ENCODE peak calls at places on chromosome 9, in five cellular contexts. D is HAP-1, M is foreskin fibroblast, F is amygdala, X is H1. H is an unnamed sample.

GRCh38 chr9:133370680-133371079 is 5.2 kb downstream of the SURF4 start:
- DNase-seq in M (no peak), D (no peak), F (no peak), X (no peak), H (no peak)

GRCh38 chr9:112555844-112556482 is 69.3 kb downstream of the KIAA1958 start:
- DNase-seq in D (no peak), M (no peak), F (no peak), X (no peak), H (no peak)

GRCh38 chr9:122158202-122158601 is 1.4 kb downstream of the NDUFA8 start:
- DNase-seq in M (peak), D (peak), X (no peak), F (no peak), H (no peak)

GRCh38 chr9:2337131-2337530 is 284.5 kb upstream of the VLDLR start:
- DNase-seq in F (no peak), X (no peak), D (no peak), M (no peak), H (no peak)

GRCh38 chr9:119639287-119639955 is 270.2 kb upstream of the BRINP1 start:
- DNase-seq in D (no peak), M (peak), X (no peak), F (no peak), H (no peak)

GRCh38 chr9:130844028-130844427 is 9.0 kb downstream of the ABL1 start:
- DNase-seq in F (no peak), X (no peak), M (no peak), D (no peak), H (no peak)

GRCh38 chr9:109319072-109319630 is 1.7 kb downstream of the EPB41L4B start:
- DNase-seq in X (peak), D (peak), M (no peak), F (no peak), H (no peak)

GRCh38 chr9:133818444-133818843 is 80.3 kb upstream of the SARDH start:
- DNase-seq in M (no peak), F (no peak), D (no peak), X (no peak), H (peak)

GRCh38 chr9:110126986-110127864 is 80.7 kb downstream of the C9orf152 start:
- DNase-seq in M (no peak), X (no peak), F (no peak), D (no peak), H (peak)

GRCh38 chr9:137000177-137000930 is 4.0 kb upstream of the CLIC3 start:
- DNase-seq in M (peak), F (no peak), D (no peak), X (no peak), H (no peak)

GRCh38 chr9:72334658-72335337 is 30.2 kb downstream of the ZFAND5 start:
- DNase-seq in M (no peak), F (no peak), X (no peak), D (no peak), H (no peak)

GRCh38 chr9:76374702-76375543 is 19.3 kb downstream of the RFK start:
- DNase-seq in D (no peak), X (no peak), M (peak), F (no peak), H (peak)

GRCh38 chr9:98917691-98918487 is 25.8 kb upstream of the COL15A1 start:
- DNase-seq in F (no peak), D (no peak), X (no peak), M (peak), H (no peak)

GRCh38 chr9:127739614-127740322 is 4.7 kb upstream of the TOR2A start:
- DNase-seq in D (no peak), X (no peak), F (no peak), M (peak), H (no peak)

GRCh38 chr9:114894206-114894605 is 36.2 kb downstream of the TNFSF8 start:
- DNase-seq in M (peak), F (no peak), D (no peak), X (no peak), H (no peak)

GRCh38 chr9:97908736-97909135 is 13.6 kb downstream of the TRMO start:
- DNase-seq in D (no peak), X (no peak), F (no peak), M (no peak), H (no peak)

GRCh38 chr9:134967547-134967930 is 49.8 kb upstream of the FCN1 start:
- DNase-seq in M (peak), D (no peak), F (no peak), X (no peak), H (no peak)

GRCh38 chr9:133117271-133118178 is 3.5 kb downstream of the RALGDS start:
- DNase-seq in X (no peak), F (peak), M (peak), D (no peak), H (no peak)

GRCh38 chr9:15697459-15697858 is 144.6 kb downstream of the CCDC171 start:
- DNase-seq in M (peak), F (no peak), X (no peak), D (no peak), H (peak)

GRCh38 chr9:138103824-138104206 is 226.2 kb downstream of the CACNA1B start:
- DNase-seq in X (peak), F (no peak), D (no peak), M (no peak), H (no peak)

GRCh38 chr9:124108216-124108615 is 96.6 kb downstream of the LHX2 start:
- DNase-seq in F (no peak), X (no peak), M (no peak), D (no peak), H (no peak)

GRCh38 chr9:96376926-96377874 is 6.3 kb downstream of the SLC35D2 start:
- DNase-seq in F (no peak), X (no peak), M (peak), D (peak), H (peak)

GRCh38 chr9:69314547-69314946 is 10.5 kb upstream of the ENTREP1 start:
- DNase-seq in M (peak), X (no peak), D (no peak), F (no peak), H (no peak)

GRCh38 chr9:35716236-35716635 is 15.8 kb downstream of the TLN1 start:
- DNase-seq in F (no peak), M (no peak), X (no peak), D (no peak), H (no peak)

GRCh38 chr9:120713257-120714087 is 798 bp downstream of the MEGF9 start:
- DNase-seq in X (peak), F (peak), D (no peak), M (peak), H (no peak)